ENCODE peak calls at places on chromosomes 4 and X, in six cellular contexts. Z is tibial artery, R is AG04450, B is T47D, O is neural crest cell, P is HEK293T. Y is an unnamed sample.

GRCh38 chrX:153879741-153880439 is 6.1 kb downstream of the L1CAM start:
- DNase-seq in R (no peak), Z (no peak), P (no peak), B (no peak), O (no peak), Y (no peak)

GRCh38 chrX:102976793-102977495 is 39.9 kb downstream of the RAB40AL start:
- DNase-seq in B (peak), Z (no peak), R (no peak), P (no peak), O (no peak), Y (no peak)

GRCh38 chr4:129323630-129324029 is 227.7 kb downstream of the C4orf33 start:
- DNase-seq in R (no peak), P (no peak), B (no peak), O (no peak), Z (no peak), Y (no peak)

GRCh38 chr4:314296-314903 is 9.1 kb upstream of the ZNF732 start:
- DNase-seq in Z (no peak), R (no peak), B (no peak), O (no peak), P (no peak), Y (no peak)

GRCh38 chr4:148079945-148080344 is 348.1 kb downstream of the ARHGAP10 start:
- DNase-seq in R (no peak), O (no peak), B (no peak), P (no peak), Z (no peak), Y (no peak)

GRCh38 chr4:3227878-3228675 is 20.9 kb upstream of the MSANTD1 start:
- DNase-seq in P (no peak), B (no peak), R (no peak), Z (peak), O (no peak), Y (peak)

GRCh38 chr4:175385797-175386196 is 426.3 kb downstream of the GPM6A start:
- DNase-seq in P (no peak), B (no peak), R (no peak), O (no peak), Z (no peak), Y (no peak)

GRCh38 chr4:145868637-145869409 is 69.8 kb downstream of the ZNF827 start:
- DNase-seq in Z (no peak), O (no peak), B (no peak), R (no peak), P (no peak), Y (no peak)

GRCh38 chrX:14032383-14032782 is 2.7 kb upstream of the GEMIN8 start:
- DNase-seq in R (peak), P (peak), O (peak), B (peak), Z (no peak), Y (no peak)

GRCh38 chr4:88967883-88968316 is 89.1 kb downstream of the FAM13A start:
- DNase-seq in P (no peak), R (no peak), O (no peak), B (peak), Z (no peak), Y (no peak)

GRCh38 chr4:61408163-61408562 is 208.0 kb downstream of the ADGRL3 start:
- DNase-seq in B (no peak), Z (no peak), R (no peak), P (no peak), O (no peak), Y (no peak)

GRCh38 chr4:94532016-94532789 is 80.5 kb downstream of the PDLIM5 start:
- DNase-seq in O (no peak), R (no peak), P (no peak), Z (no peak), B (no peak), Y (no peak)

GRCh38 chr4:68359508-68359907 is 9.6 kb upstream of the YTHDC1 start:
- DNase-seq in B (no peak), Z (no peak), O (no peak), P (no peak), R (no peak), Y (no peak)

GRCh38 chr4:73885570-73886230 is 16.5 kb downstream of the CXCL1 start:
- DNase-seq in B (no peak), O (no peak), P (no peak), R (no peak), Z (no peak), Y (no peak)

GRCh38 chrX:43559643-43560042 is 96.5 kb upstream of the MAOA start:
- DNase-seq in Z (peak), R (no peak), O (peak), P (peak), B (peak), Y (peak)

GRCh38 chrX:139559383-139560042 is 29.0 kb downstream of the F9 start:
- DNase-seq in B (peak), R (peak), Z (no peak), P (peak), O (peak), Y (peak)

GRCh38 chrX:37287741-37288424 is 61.3 kb upstream of the PRRG1 start:
- DNase-seq in Z (no peak), R (no peak), O (no peak), B (peak), P (no peak), Y (no peak)

GRCh38 chr4:142474398-142475087 is 371.6 kb downstream of the INPP4B start:
- DNase-seq in Z (no peak), B (peak), P (no peak), R (no peak), O (no peak), Y (no peak)

Y was measured in heart right ventricle.